ENCODE peak calls at places on chromosomes 5 and 9, in seven cellular contexts. C, M, X, T, F, H and O are unnamed samples.

GRCh38 chr9:86337469-86338107 is 16.6 kb downstream of the TUT7 start:
- DNase-seq in C (no peak), M (no peak), X (no peak), T (no peak), F (no peak), H (no peak), O (no peak)

GRCh38 chr9:124006448-124007156 is 5.0 kb upstream of the LHX2 start:
- DNase-seq in C (no peak), M (no peak), X (no peak), T (no peak), F (no peak), H (no peak), O (no peak)

GRCh38 chr9:133023117-133023890 is 7.5 kb upstream of the GTF3C5 start:
- DNase-seq in C (no peak), M (no peak), X (no peak), T (no peak), F (no peak), H (no peak), O (no peak)

GRCh38 chr5:14107536-14107935 is 35.6 kb upstream of the TRIO start:
- DNase-seq in C (peak; percentile 23), M (no peak), X (no peak), T (no peak), F (no peak), H (no peak), O (no peak)

GRCh38 chr9:111937781-111938426 is 41.3 kb downstream of the UGCG start:
- DNase-seq in C (no peak), M (no peak), X (peak; percentile 18), T (no peak), F (no peak), H (peak; percentile 85), O (no peak)

GRCh38 chr5:150593593-150593992 is 46.9 kb upstream of the SYNPO start:
- DNase-seq in C (no peak), M (no peak), X (no peak), T (no peak), F (no peak), H (peak; percentile 41), O (no peak)

GRCh38 chr9:76519027-76519835 is 60.2 kb downstream of the GCNT1 start:
- DNase-seq in C (no peak), M (no peak), X (no peak), T (no peak), F (no peak), H (peak; percentile 73), O (peak; percentile 19)

GRCh38 chr5:25489834-25490538 is 845.2 kb upstream of the CDH10 start:
- DNase-seq in C (no peak), M (no peak), X (no peak), T (no peak), F (no peak), H (peak; percentile 64), O (peak; percentile 26)

GRCh38 chr5:179455320-179455719 is 95.0 kb upstream of the RUFY1 start:
- DNase-seq in C (no peak), M (peak; percentile 1), X (no peak), T (no peak), F (no peak), H (no peak), O (no peak)

GRCh38 chr5:142222235-142222880 is 102.5 kb downstream of the SPRY4 start:
- DNase-seq in C (no peak), M (no peak), X (no peak), T (no peak), F (no peak), H (no peak), O (no peak)

GRCh38 chr9:136209232-136209631 is 4.3 kb upstream of the LHX3 start:
- DNase-seq in C (no peak), M (no peak), X (no peak), T (no peak), F (no peak), H (no peak), O (no peak)

GRCh38 chr9:69342769-69343168 is 17.8 kb downstream of the ENTREP1 start:
- DNase-seq in C (no peak), M (no peak), X (no peak), T (no peak), F (no peak), H (no peak), O (no peak)

GRCh38 chr9:91075279-91075678 is 273.7 kb downstream of the SYK start:
- DNase-seq in C (no peak), M (no peak), X (no peak), T (no peak), F (no peak), H (peak; percentile 9), O (no peak)

GRCh38 chr5:74056789-74057164 is 430.8 kb downstream of the ARHGEF28 start:
- DNase-seq in C (no peak), M (no peak), X (no peak), T (no peak), F (no peak), H (peak; percentile 44), O (no peak)

GRCh38 chr5:118825226-118825625 is 163.1 kb downstream of the DTWD2 start:
- DNase-seq in C (no peak), M (no peak), X (no peak), T (no peak), F (no peak), H (no peak), O (no peak)
- H3K4me3 ChIP-seq in C (no peak overlapping the region), M (no peak overlapping the region), X (no peak overlapping the region), T (no peak overlapping the region), F (no peak overlapping the region), H (no peak overlapping the region), O (no peak overlapping the region)

GRCh38 chr9:95115104-95115503 is 202.4 kb downstream of the FANCC start:
- DNase-seq in C (no peak), M (no peak), X (no peak), T (no peak), F (no peak), H (no peak), O (no peak)

GRCh38 chr9:95112436-95113280 is 204.9 kb downstream of the FANCC start:
- DNase-seq in C (no peak), M (no peak), X (no peak), T (no peak), F (no peak), H (no peak), O (no peak)

GRCh38 chr9:95116820-95117204 is 200.7 kb downstream of the FANCC start:
- DNase-seq in C (no peak), M (no peak), X (no peak), T (no peak), F (no peak), H (no peak), O (no peak)

GRCh38 chr9:95111716-95112115 is 205.8 kb downstream of the FANCC start:
- DNase-seq in C (no peak), M (no peak), X (no peak), T (no peak), F (no peak), H (no peak), O (no peak)

GRCh38 chr9:95116002-95116819 is 201.3 kb downstream of the FANCC start:
- DNase-seq in C (no peak), M (no peak), X (no peak), T (no peak), F (no peak), H (no peak), O (no peak)
- TF ChIP-seq CTCF in C (peak; percentile 53), M (no peak), X (peak; percentile 52), T (no peak), F (peak; percentile 29), H (peak; percentile 47), O (peak; percentile 30)

DNA sequence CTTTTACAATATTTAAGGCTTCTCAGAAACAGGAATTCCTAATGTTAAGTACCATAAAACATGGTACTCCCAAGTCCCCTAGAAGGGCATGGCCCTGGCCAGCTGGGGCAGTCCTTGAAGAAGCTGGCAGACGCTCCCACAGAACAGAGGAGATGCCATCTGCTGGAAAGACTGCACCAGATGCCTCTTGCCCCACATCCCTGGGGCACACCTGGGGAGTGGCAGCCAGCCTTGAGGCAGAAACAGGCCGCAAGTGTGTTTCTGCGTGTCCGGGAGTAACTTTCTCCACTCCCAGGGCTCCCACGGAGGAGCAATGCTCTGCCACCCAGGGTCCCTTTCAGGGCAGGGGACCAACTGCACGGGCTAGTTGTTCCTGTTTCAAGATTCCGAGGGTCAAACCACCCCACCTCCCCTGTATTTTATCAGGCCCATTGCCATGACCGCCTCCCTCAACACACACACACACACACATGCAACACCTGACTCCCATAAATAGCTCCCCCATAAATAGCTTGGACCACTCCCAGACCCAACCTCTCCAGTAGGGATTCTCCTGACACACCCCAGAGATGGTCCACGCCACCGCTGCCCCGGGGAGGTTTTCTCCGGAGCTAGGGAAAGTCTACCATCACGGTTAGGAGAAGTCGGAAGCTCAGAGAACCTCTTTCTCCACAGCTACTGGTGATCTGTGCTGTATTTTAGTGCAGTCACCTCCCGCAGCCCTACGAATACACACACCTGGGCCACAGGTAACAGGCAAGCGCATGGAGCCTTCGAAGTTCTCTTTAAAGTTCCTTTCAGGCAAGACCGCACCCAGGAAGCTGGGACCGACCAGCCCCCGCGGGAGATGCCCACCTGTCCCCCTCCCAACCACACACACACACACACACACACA is 1.5 kb downstream of the SPOCK1 start:
- DNase-seq in C (no peak), M (no peak), X (no peak), T (no peak), F (no peak), H (no peak), O (no peak)
- H3K4me3 ChIP-seq in C (no peak overlapping the region), M (peak overlapping the region; percentile 87), X (peak overlapping the region; percentile 68), T (peak overlapping the region; percentile 22), F (peak overlapping the region; percentile 65), H (peak overlapping the region; percentile 77), O (peak overlapping the region; percentile 78)

GRCh38 chr5:124795829-124796228 is 49.4 kb upstream of the ZNF608 start:
- DNase-seq in C (no peak), M (no peak), X (no peak), T (no peak), F (no peak), H (no peak), O (no peak)

GRCh38 chr5:124798890-124799289 is 52.5 kb upstream of the ZNF608 start:
- DNase-seq in C (no peak), M (no peak), X (no peak), T (no peak), F (no peak), H (no peak), O (no peak)

GRCh38 chr5:124801551-124801950 is 55.1 kb upstream of the ZNF608 start:
- DNase-seq in C (no peak), M (no peak), X (no peak), T (no peak), F (no peak), H (no peak), O (no peak)

GRCh38 chr5:124797665-124798087 is 51.2 kb upstream of the ZNF608 start:
- DNase-seq in C (peak; percentile 59), M (no peak), X (peak; percentile 21), T (no peak), F (no peak), H (no peak), O (no peak)

GRCh38 chr5:124796495-124796894 is 50.1 kb upstream of the ZNF608 start:
- DNase-seq in C (no peak), M (no peak), X (no peak), T (no peak), F (no peak), H (no peak), O (no peak)
- TF ChIP-seq CTCF in C (no peak), M (no peak), X (no peak), T (no peak), F (no peak), H (no peak), O (no peak)

GRCh38 chr5:116572375-116573278 is 2.0 kb downstream of the SEMA6A start:
- DNase-seq in C (no peak), M (no peak), X (peak; percentile 39), T (no peak), F (peak; percentile 25), H (peak; percentile 6), O (no peak)
- H3K4me3 ChIP-seq in C (no peak overlapping the region), M (peak overlapping the region; percentile 46), X (peak overlapping the region; percentile 79), T (peak overlapping the region; percentile 51), F (peak overlapping the region; percentile 73), H (peak overlapping the region; percentile 68), O (peak overlapping the region; percentile 55)